ENCODE peak calls at places on chromosome 9, in four cellular contexts. S is K562, A is GM12878, D is HepG2. U is an unnamed sample.

GRCh38 chr9:115674091-115674490 is 479.5 kb upstream of the PAPPA start:
- DNase-seq in S (no peak), A (no peak), D (no peak), U (no peak)

GRCh38 chr9:12464910-12465512 is 228.2 kb upstream of the TYRP1 start:
- DNase-seq in S (no peak), A (no peak), D (peak; percentile 6), U (peak; percentile 42)

GRCh38 chr9:120655005-120655622 is 59.2 kb downstream of the MEGF9 start:
- DNase-seq in S (no peak), A (no peak), D (no peak), U (no peak)

GRCh38 chr9:8365466-8366160 is 566.0 kb upstream of the DMAC1 start:
- DNase-seq in S (no peak), A (no peak), D (no peak), U (no peak)

GRCh38 chr9:114856210-114856941 is 50.5 kb upstream of the TNFSF15 start:
- DNase-seq in S (no peak), A (no peak), D (no peak), U (no peak)

GRCh38 chr9:88559661-88560060 is 24.7 kb downstream of the NXNL2 start:
- DNase-seq in S (no peak), A (no peak), D (no peak), U (no peak)

GRCh38 chr9:13078164-13078563 is 201.3 kb downstream of the MPDZ start:
- DNase-seq in S (no peak), A (no peak), D (no peak), U (no peak)

GRCh38 chr9:65449423-65449822 is 164.4 kb upstream of the FOXD4L5 start:
- DNase-seq in S (no peak), A (no peak), D (no peak), U (no peak)

GRCh38 chr9:29691758-29692407 is 2118.6 kb upstream of the C9orf72 start:
- DNase-seq in S (no peak), A (no peak), D (peak; percentile 36), U (no peak)

GRCh38 chr9:108889649-108890067 is 27.6 kb downstream of the ACTL7A start:
- DNase-seq in S (no peak), A (no peak), D (peak; percentile 80), U (peak; percentile 32)

GRCh38 chr9:136645903-136646754 is 16.6 kb upstream of the EGFL7 start:
- DNase-seq in S (peak; percentile 88), A (no peak), D (peak; percentile 24), U (peak; percentile 96)

GRCh38 chr9:124788542-124789217 is 11.7 kb downstream of the OLFML2A start:
- DNase-seq in S (no peak), A (no peak), D (no peak), U (no peak)

DNA sequence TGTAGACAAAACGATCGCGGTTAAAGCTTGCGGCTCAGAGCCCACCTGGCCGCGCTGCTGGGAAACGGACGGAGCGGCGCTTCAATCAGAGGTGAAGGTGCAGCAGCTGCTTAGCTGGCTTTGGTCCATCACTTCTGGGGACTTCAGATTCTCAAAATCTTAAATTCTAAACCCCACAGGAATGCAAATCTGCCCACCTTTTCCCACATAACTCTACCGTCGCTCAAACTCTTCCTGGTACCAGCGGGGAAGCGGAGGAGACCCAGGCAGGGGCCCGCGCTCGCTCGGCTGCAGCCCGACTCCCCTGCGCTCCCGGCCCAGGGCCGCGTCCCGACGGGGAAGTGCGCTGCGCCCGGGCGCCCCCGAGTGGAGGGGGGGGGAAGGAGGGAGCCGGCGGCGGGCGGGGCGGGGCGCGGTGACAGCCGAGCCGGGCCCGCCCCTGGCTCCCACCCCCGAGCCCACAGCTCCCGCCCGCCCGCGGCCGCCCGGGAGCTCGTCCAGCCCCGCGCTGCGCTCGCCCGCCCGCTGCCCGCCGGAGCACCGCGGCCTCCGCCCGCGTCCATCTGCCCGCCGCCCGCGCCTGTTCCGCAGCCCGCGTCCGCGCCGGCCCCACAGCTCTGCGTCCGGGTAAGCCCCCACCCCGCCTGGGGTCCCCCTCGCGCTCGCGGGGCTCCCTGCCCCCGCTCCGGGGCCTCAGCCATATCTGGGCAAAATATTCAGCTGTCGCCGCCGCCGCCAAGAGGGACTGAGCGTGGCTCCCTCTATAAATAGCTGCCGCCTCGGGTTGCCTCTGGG is at the start of gene TMOD1:
- DNase-seq in S (peak; percentile 98), A (no peak), D (peak; percentile 35), U (peak; percentile 55)
- TF ChIP-seq EZH2 in S (no peak), A (no peak), D (no peak), U (no peak)

DNA sequence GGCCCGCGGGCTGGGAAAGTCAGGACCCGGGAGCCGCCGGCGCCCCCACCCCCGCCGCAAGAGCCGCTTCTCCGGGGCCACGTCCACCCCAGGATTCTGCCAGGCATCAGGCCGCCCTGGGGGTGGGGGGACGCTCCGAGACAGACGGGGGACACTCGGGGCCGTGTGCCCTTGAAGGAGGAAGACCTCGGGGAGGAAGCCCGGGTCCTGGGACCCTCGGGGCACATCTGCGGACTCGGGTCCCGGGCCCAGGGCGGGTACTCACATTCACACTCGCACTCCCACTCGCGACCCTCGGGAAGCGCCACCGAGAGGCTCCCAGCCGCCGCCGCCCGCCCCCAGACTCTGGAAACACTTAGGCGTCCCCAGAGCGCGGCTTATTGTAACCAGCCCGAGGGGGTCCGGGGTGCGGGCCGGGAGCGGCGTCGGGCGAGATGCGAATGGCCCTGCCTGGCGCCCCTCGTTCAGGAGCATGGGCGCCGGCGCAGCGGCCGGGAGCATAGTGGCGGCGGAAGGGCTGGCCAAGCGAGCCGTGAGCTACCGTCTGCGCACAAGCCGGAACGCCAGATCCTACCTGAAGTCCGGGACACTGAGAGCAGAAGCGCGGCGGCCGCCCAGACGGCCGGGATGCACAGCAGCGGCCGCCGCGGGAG is 609 bp downstream of the ROR2 start:
- DNase-seq in S (peak; percentile 42), A (no peak), D (no peak), U (no peak)
- TF ChIP-seq MYC in S (no peak), A (no peak), D (no peak), U (no peak)

GRCh38 chr9:37002413-37003217 is 31.5 kb downstream of the PAX5 start:
- DNase-seq in S (no peak), A (no peak), D (no peak), U (no peak)
- TF ChIP-seq EZH2 in S (no peak), A (no peak), D (no peak), U (peak; percentile 76)

GRCh38 chr9:128169925-128170324 is 9.9 kb downstream of the BBLN start:
- DNase-seq in S (no peak), A (no peak), D (no peak), U (no peak)
- TF ChIP-seq MYC in S (no peak), A (no peak), D (no peak), U (no peak)

GRCh38 chr9:68704804-68705635 is at the start of gene PIP5K1B:
- DNase-seq in S (peak; percentile 69), A (no peak), D (peak; percentile 70), U (peak; percentile 32)
- TF ChIP-seq EZH2 in S (no peak), A (no peak), D (no peak), U (no peak)

GRCh38 chr9:134396825-134397224 is 70.6 kb downstream of the RXRA start:
- DNase-seq in S (no peak), A (no peak), D (no peak), U (peak; percentile 47)
- TF ChIP-seq MYC in S (no peak), A (no peak), D (no peak), U (no peak)

DNA sequence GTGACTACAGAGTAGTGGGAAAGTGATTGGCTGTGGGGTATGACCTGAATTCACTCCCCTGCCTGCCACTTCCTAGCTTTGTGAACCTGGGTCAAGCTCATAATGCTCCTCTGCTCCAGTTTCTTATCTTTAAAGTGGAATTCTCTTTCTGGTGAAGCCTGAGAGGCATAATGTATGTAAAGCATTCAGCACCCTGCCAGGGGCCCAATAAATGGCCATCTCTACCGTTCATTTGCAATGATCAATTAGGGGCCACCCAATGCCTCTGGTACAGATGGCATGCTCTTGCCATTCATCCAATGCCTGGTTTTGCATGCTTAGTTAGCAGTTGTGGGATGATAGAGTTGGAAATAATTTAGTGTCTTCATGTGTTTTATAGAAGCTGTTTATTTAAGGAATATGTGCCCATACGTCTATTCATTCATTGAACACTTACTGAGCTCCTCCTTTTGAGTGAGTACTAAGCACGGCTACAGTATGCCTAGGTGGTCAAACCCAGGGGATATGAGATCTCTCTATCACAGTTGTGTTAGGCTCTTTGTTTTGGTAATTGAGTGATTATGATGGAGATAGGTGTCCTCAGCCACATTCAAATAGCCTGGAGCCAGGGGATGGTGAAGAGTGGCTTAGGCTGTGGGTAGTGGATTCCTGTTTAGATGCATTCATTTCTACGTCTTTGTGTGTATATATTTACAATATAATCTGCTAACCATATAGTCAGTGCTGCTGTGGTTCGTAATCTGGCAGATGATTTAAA is 15.3 kb downstream of the ZNF462 start:
- DNase-seq in S (no peak), A (no peak), D (no peak), U (no peak)
- TF ChIP-seq EZH2 in S (no peak), A (no peak), D (no peak), U (no peak)

DNA sequence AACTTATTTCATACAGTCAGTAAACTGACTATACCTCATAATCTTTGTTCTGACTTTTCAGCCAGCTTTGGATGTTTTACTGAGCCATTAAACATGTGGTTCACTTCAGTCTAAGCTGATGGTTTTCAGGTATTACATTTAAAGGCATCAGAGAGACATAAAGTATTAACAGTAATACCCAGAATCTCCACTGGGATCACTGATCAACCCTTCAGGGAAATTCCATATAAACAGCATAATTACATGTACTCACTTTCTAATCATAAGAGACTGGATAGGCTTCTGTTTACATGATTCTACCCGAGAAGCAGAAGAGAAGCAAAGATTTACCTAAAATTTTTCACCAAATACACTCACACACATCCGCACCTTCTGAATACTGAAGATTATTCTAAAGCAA is 186.7 kb upstream of the FREM1 start:
- DNase-seq in S (no peak), A (no peak), D (no peak), U (no peak)
- TF ChIP-seq MYC in S (no peak), A (no peak), D (no peak), U (no peak)